ENCODE peak calls at places on chromosome 18, in nine cellular contexts. One of them, this sample, is unnamed. For H3K4me1, the result is how much of the 10 kb centered on the place peaks cover.

GRCh38 chr18:23752796-23753195 is 63.5 kb downstream of the LAMA3 start:
- DNase-seq in adrenal gland: no peak
- DNase-seq in psoas muscle: no peak
- DNase-seq in left ventricle myocardium inferior: no peak
- DNase-seq in pancreas: no peak
- DNase-seq in endodermal cell: no peak
- DNase-seq in HCT116: no peak
- DNase-seq in A673: no peak
- DNase-seq in CD8-positive, alpha-beta T cell: no peak
- DNase-seq in this sample: no peak

GRCh38 chr18:22900558-22901183 is 32.5 kb upstream of the RBBP8 start:
- DNase-seq in pancreas: peak
- DNase-seq in CD8-positive, alpha-beta T cell: no peak
- DNase-seq in endodermal cell: no peak
- DNase-seq in A673: no peak
- DNase-seq in left ventricle myocardium inferior: peak
- DNase-seq in HCT116: no peak
- DNase-seq in psoas muscle: no peak
- DNase-seq in adrenal gland: no peak
- DNase-seq in this sample: peak

GRCh38 chr18:76657428-76657827 is 162.4 kb upstream of the ZNF516 start:
- DNase-seq in HCT116: no peak
- DNase-seq in endodermal cell: no peak
- DNase-seq in adrenal gland: no peak
- DNase-seq in psoas muscle: no peak
- DNase-seq in pancreas: no peak
- DNase-seq in CD8-positive, alpha-beta T cell: no peak
- DNase-seq in left ventricle myocardium inferior: no peak
- DNase-seq in A673: peak
- DNase-seq in this sample: no peak

GRCh38 chr18:69559604-69560003 is 158.9 kb downstream of the DOK6 start:
- DNase-seq in left ventricle myocardium inferior: no peak
- DNase-seq in A673: no peak
- DNase-seq in HCT116: no peak
- DNase-seq in endodermal cell: no peak
- DNase-seq in adrenal gland: no peak
- DNase-seq in pancreas: no peak
- DNase-seq in psoas muscle: no peak
- DNase-seq in CD8-positive, alpha-beta T cell: no peak
- DNase-seq in this sample: no peak

GRCh38 chr18:3162181-3162580 is 57.6 kb downstream of the MYOM1 start:
- DNase-seq in HCT116: no peak
- DNase-seq in adrenal gland: no peak
- DNase-seq in psoas muscle: peak
- DNase-seq in CD8-positive, alpha-beta T cell: no peak
- DNase-seq in left ventricle myocardium inferior: no peak
- DNase-seq in endodermal cell: no peak
- DNase-seq in A673: no peak
- DNase-seq in pancreas: no peak
- DNase-seq in this sample: no peak

GRCh38 chr18:28398491-28398890 is 221.6 kb upstream of the CDH2 start:
- DNase-seq in CD8-positive, alpha-beta T cell: no peak
- DNase-seq in endodermal cell: no peak
- DNase-seq in adrenal gland: no peak
- DNase-seq in pancreas: no peak
- DNase-seq in HCT116: no peak
- DNase-seq in left ventricle myocardium inferior: no peak
- DNase-seq in A673: no peak
- DNase-seq in psoas muscle: no peak
- DNase-seq in this sample: no peak

GRCh38 chr18:59458575-59458974 is 99.5 kb upstream of the LMAN1 start:
- DNase-seq in HCT116: no peak
- DNase-seq in left ventricle myocardium inferior: no peak
- DNase-seq in psoas muscle: no peak
- DNase-seq in pancreas: no peak
- DNase-seq in endodermal cell: no peak
- DNase-seq in CD8-positive, alpha-beta T cell: no peak
- DNase-seq in adrenal gland: no peak
- DNase-seq in A673: no peak
- DNase-seq in this sample: no peak

GRCh38 chr18:23291456-23292205 is 156.3 kb downstream of the CABLES1 start:
- DNase-seq in psoas muscle: no peak
- DNase-seq in HCT116: peak
- DNase-seq in CD8-positive, alpha-beta T cell: no peak
- DNase-seq in adrenal gland: no peak
- DNase-seq in pancreas: no peak
- DNase-seq in A673: no peak
- DNase-seq in endodermal cell: peak
- DNase-seq in left ventricle myocardium inferior: no peak
- DNase-seq in this sample: no peak

GRCh38 chr18:67428805-67429204 is 87.7 kb downstream of the DSEL start:
- DNase-seq in psoas muscle: no peak
- DNase-seq in adrenal gland: no peak
- DNase-seq in pancreas: no peak
- DNase-seq in A673: no peak
- DNase-seq in endodermal cell: no peak
- DNase-seq in CD8-positive, alpha-beta T cell: no peak
- DNase-seq in HCT116: no peak
- DNase-seq in left ventricle myocardium inferior: no peak
- DNase-seq in this sample: no peak

GRCh38 chr18:23229472-23229871 is 94.2 kb downstream of the CABLES1 start:
- DNase-seq in endodermal cell: no peak
- DNase-seq in pancreas: no peak
- DNase-seq in psoas muscle: no peak
- DNase-seq in CD8-positive, alpha-beta T cell: no peak
- DNase-seq in left ventricle myocardium inferior: no peak
- DNase-seq in A673: no peak
- DNase-seq in HCT116: no peak
- DNase-seq in adrenal gland: no peak
- DNase-seq in this sample: no peak

GRCh38 chr18:70496749-70497294 is 208.0 kb downstream of the SOCS6 start:
- DNase-seq in HCT116: no peak
- DNase-seq in adrenal gland: no peak
- DNase-seq in pancreas: no peak
- DNase-seq in endodermal cell: no peak
- DNase-seq in A673: no peak
- DNase-seq in left ventricle myocardium inferior: no peak
- DNase-seq in CD8-positive, alpha-beta T cell: no peak
- DNase-seq in psoas muscle: no peak
- DNase-seq in this sample: no peak

GRCh38 chr18:46070683-46071614 is 1.1 kb downstream of the PSTPIP2 start:
- DNase-seq in HCT116: no peak
- DNase-seq in pancreas: no peak
- DNase-seq in left ventricle myocardium inferior: no peak
- DNase-seq in endodermal cell: no peak
- DNase-seq in psoas muscle: no peak
- DNase-seq in A673: no peak
- DNase-seq in CD8-positive, alpha-beta T cell: no peak
- DNase-seq in adrenal gland: no peak
- DNase-seq in this sample: no peak

GRCh38 chr18:28365406-28365805 is 188.5 kb upstream of the CDH2 start:
- DNase-seq in A673: no peak
- DNase-seq in HCT116: no peak
- DNase-seq in adrenal gland: no peak
- DNase-seq in left ventricle myocardium inferior: no peak
- DNase-seq in pancreas: no peak
- DNase-seq in endodermal cell: no peak
- DNase-seq in psoas muscle: no peak
- DNase-seq in CD8-positive, alpha-beta T cell: no peak
- DNase-seq in this sample: no peak

GRCh38 chr18:59279193-59279592 is 5.9 kb upstream of the RAX start:
- DNase-seq in CD8-positive, alpha-beta T cell: no peak
- DNase-seq in HCT116: no peak
- DNase-seq in psoas muscle: no peak
- DNase-seq in adrenal gland: no peak
- DNase-seq in pancreas: no peak
- DNase-seq in left ventricle myocardium inferior: no peak
- DNase-seq in endodermal cell: no peak
- DNase-seq in A673: no peak
- DNase-seq in this sample: no peak

GRCh38 chr18:22709288-22710060 is 223.7 kb upstream of the RBBP8 start:
- DNase-seq in pancreas: no peak
- DNase-seq in CD8-positive, alpha-beta T cell: no peak
- DNase-seq in A673: no peak
- DNase-seq in HCT116: no peak
- DNase-seq in endodermal cell: no peak
- DNase-seq in left ventricle myocardium inferior: no peak
- DNase-seq in adrenal gland: peak
- DNase-seq in psoas muscle: no peak
- DNase-seq in this sample: no peak

GRCh38 chr18:74446631-74447403 is 10.3 kb downstream of the DIPK1C start:
- DNase-seq in endodermal cell: no peak
- DNase-seq in pancreas: no peak
- DNase-seq in adrenal gland: no peak
- DNase-seq in left ventricle myocardium inferior: no peak
- DNase-seq in HCT116: no peak
- DNase-seq in psoas muscle: no peak
- DNase-seq in CD8-positive, alpha-beta T cell: no peak
- DNase-seq in A673: no peak
- DNase-seq in this sample: no peak

GRCh38 chr18:45161850-45162249 is 453.4 kb upstream of the SLC14A2 start:
- DNase-seq in psoas muscle: no peak
- DNase-seq in left ventricle myocardium inferior: no peak
- DNase-seq in endodermal cell: no peak
- DNase-seq in A673: no peak
- DNase-seq in pancreas: no peak
- DNase-seq in adrenal gland: no peak
- DNase-seq in HCT116: no peak
- DNase-seq in CD8-positive, alpha-beta T cell: no peak
- DNase-seq in this sample: no peak

DNA sequence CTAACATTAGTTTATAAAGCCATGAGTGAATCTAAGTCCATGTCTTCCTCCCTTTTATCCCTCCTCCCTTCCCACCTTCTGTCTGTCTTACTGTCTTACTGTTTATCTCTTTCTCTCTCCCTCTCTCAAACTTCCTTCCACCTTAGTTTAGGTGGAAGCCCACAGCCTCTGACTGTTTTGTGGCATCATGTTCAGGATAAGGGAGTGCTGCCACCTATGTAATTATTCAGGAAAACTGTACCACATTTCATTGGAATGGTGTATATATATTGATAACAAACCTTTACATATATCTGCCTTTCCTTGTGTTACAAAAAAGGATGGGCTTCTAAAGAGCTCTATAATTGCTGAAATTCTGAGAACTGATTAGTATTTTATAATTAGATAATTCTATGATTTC is 48.7 kb downstream of the NETO1 start:
- DNase-seq in adrenal gland: no peak
- DNase-seq in CD8-positive, alpha-beta T cell: no peak
- DNase-seq in endodermal cell: no peak
- DNase-seq in psoas muscle: no peak
- DNase-seq in pancreas: no peak
- DNase-seq in HCT116: no peak
- DNase-seq in left ventricle myocardium inferior: no peak
- DNase-seq in A673: no peak
- DNase-seq in this sample: no peak
- H3K4me1 ChIP-seq in adrenal gland: under half
- H3K4me1 ChIP-seq in CD8-positive, alpha-beta T cell: under half
- H3K4me1 ChIP-seq in endodermal cell: under half
- H3K4me1 ChIP-seq in psoas muscle: under half
- H3K4me1 ChIP-seq in pancreas: under half
- H3K4me1 ChIP-seq in HCT116: under half
- H3K4me1 ChIP-seq in left ventricle myocardium inferior: under half
- H3K4me1 ChIP-seq in A673: under half
- H3K4me1 ChIP-seq in this sample: under half

DNA sequence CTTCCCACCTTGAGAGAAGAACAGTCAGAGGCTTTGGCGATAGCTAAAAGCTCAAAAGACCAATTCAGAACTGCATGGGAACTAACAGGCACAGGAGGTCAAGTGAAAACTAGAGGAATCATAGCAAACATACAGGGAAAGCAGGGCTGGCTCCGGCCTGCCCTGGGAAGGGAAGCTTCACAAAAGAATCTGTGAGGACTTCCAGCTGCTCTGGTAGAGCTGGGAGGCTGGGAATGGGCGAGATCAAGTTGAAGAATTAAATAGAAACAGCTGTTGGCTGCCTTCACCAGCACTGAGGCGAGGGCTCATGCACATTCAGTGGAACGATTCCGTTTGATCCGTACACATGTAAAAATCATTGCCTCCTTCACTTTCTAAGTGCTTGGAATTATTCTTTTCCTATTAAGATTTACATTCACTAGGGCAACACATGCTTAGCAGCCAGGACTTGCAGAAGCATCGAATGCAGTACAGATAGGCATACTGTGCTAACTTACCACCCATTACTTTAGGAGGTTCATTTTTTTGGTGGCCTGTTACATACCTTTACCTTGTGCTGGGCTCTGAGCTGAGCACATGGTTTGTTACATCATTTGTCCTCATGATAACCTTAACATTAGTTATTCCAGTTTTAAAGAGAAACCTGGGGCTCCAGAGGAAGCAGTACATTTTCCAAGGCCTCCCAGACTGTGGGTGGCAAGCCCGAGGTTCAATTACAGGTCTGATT is 125.4 kb upstream of the RNF152 start:
- DNase-seq in endodermal cell: no peak
- DNase-seq in HCT116: no peak
- DNase-seq in psoas muscle: peak
- DNase-seq in pancreas: peak
- DNase-seq in left ventricle myocardium inferior: peak
- DNase-seq in CD8-positive, alpha-beta T cell: no peak
- DNase-seq in A673: peak
- DNase-seq in adrenal gland: no peak
- DNase-seq in this sample: peak
- H3K4me3 ChIP-seq in endodermal cell: no peak
- H3K4me3 ChIP-seq in HCT116: no peak
- H3K4me3 ChIP-seq in psoas muscle: no peak
- H3K4me3 ChIP-seq in pancreas: no peak
- H3K4me3 ChIP-seq in left ventricle myocardium inferior: no peak
- H3K4me3 ChIP-seq in CD8-positive, alpha-beta T cell: no peak
- H3K4me3 ChIP-seq in A673: no peak
- H3K4me3 ChIP-seq in adrenal gland: no peak
- H3K4me3 ChIP-seq in this sample: no peak

GRCh38 chr18:10035306-10035991 is 121.6 kb downstream of the VAPA start:
- DNase-seq in adrenal gland: no peak
- DNase-seq in psoas muscle: no peak
- DNase-seq in pancreas: peak
- DNase-seq in A673: peak
- DNase-seq in left ventricle myocardium inferior: no peak
- DNase-seq in endodermal cell: peak
- DNase-seq in CD8-positive, alpha-beta T cell: no peak
- DNase-seq in HCT116: no peak
- DNase-seq in this sample: no peak
- H3K27ac ChIP-seq in adrenal gland: peak
- H3K27ac ChIP-seq in psoas muscle: no peak
- H3K27ac ChIP-seq in pancreas: peak
- H3K27ac ChIP-seq in A673: no peak
- H3K27ac ChIP-seq in left ventricle myocardium inferior: peak
- H3K27ac ChIP-seq in endodermal cell: no peak
- H3K27ac ChIP-seq in CD8-positive, alpha-beta T cell: no peak
- H3K27ac ChIP-seq in HCT116: no peak
- H3K27ac ChIP-seq in this sample: peak

DNA sequence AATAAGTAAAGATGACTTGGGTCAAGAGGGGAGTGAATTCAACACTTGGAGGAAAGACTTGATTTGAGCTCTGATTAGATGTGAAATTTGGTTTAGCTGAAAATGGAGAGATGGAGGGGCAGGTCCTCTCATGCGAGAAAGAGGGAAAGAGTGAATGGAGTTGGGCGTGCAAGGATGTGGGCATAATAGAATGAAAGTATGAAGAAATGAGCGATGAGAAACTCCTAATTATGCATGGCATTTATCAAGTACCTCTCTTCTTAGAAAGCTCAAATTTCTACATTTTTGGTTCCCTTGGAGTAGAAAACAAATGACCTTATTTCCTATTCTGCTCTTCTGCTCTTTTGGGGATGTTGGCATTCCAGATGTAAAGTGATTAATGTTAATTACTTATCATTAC is 161.5 kb downstream of the PHLPP1 start:
- DNase-seq in HCT116: no peak
- DNase-seq in left ventricle myocardium inferior: no peak
- DNase-seq in A673: peak
- DNase-seq in endodermal cell: no peak
- DNase-seq in psoas muscle: no peak
- DNase-seq in adrenal gland: no peak
- DNase-seq in CD8-positive, alpha-beta T cell: no peak
- DNase-seq in pancreas: no peak
- DNase-seq in this sample: no peak
- H3K4me1 ChIP-seq in HCT116: half or more
- H3K4me1 ChIP-seq in left ventricle myocardium inferior: half or more
- H3K4me1 ChIP-seq in A673: under half
- H3K4me1 ChIP-seq in endodermal cell: under half
- H3K4me1 ChIP-seq in psoas muscle: under half
- H3K4me1 ChIP-seq in adrenal gland: under half
- H3K4me1 ChIP-seq in CD8-positive, alpha-beta T cell: under half
- H3K4me1 ChIP-seq in pancreas: under half
- H3K4me1 ChIP-seq in this sample: under half